ENCODE peak calls at places on chromosome 2, in five cellular contexts. Q, B, C, M and K are unnamed samples.

GRCh38 chr2:233267516-233268245 is 16.2 kb downstream of the ATG16L1 start:
- DNase-seq in Q (peak; percentile 82), B (peak; percentile 63), M (peak; percentile 19), C (peak; percentile 88), K (no peak)

GRCh38 chr2:54726940-54727339 is 3.5 kb downstream of the EML6 start:
- DNase-seq in C (no peak), B (no peak), Q (no peak), M (no peak), K (no peak)

GRCh38 chr2:134206573-134206972 is 47.3 kb upstream of the MGAT5 start:
- DNase-seq in B (no peak), Q (no peak), M (no peak), C (no peak), K (no peak)

GRCh38 chr2:46877619-46878113 is 37.9 kb downstream of the MCFD2 start:
- DNase-seq in C (no peak), M (no peak), B (no peak), Q (no peak), K (no peak)

GRCh38 chr2:219207884-219208740 is 1.5 kb downstream of the ZFAND2B start:
- DNase-seq in M (no peak), B (no peak), Q (no peak), C (no peak), K (no peak)

GRCh38 chr2:16756831-16757644 is 91.4 kb upstream of the CYRIA start:
- DNase-seq in Q (peak; percentile 75), M (peak; percentile 34), B (peak; percentile 37), C (peak; percentile 73), K (peak; percentile 85)

GRCh38 chr2:140797718-140798117 is 1333.1 kb downstream of the LRP1B start:
- DNase-seq in B (no peak), M (no peak), C (no peak), Q (no peak), K (no peak)

GRCh38 chr2:151422917-151423439 is 13.3 kb downstream of the RIF1 start:
- DNase-seq in C (peak; percentile 21), Q (no peak), M (no peak), B (no peak), K (no peak)

GRCh38 chr2:165648826-165649225 is 145.2 kb downstream of the GALNT3 start:
- DNase-seq in B (no peak), Q (no peak), M (no peak), C (no peak), K (no peak)

GRCh38 chr2:88146590-88146989 is 18.7 kb upstream of the FABP1 start:
- DNase-seq in Q (no peak), C (no peak), M (no peak), B (no peak), K (no peak)

GRCh38 chr2:28855193-28855592 is 14.9 kb downstream of the TRMT61B start:
- DNase-seq in B (no peak), M (no peak), C (no peak), Q (no peak), K (no peak)

GRCh38 chr2:72144746-72145657 is 2.7 kb downstream of the CYP26B1 start:
- DNase-seq in B (no peak), M (no peak), C (no peak), Q (peak; percentile 60), K (peak; percentile 71)

GRCh38 chr2:15832310-15832709 is 108.0 kb upstream of the MYCN start:
- DNase-seq in B (no peak), M (no peak), C (no peak), Q (no peak), K (no peak)

GRCh38 chr2:69907216-69907615 is 7.7 kb upstream of the MXD1 start:
- DNase-seq in Q (no peak), B (no peak), M (no peak), C (no peak), K (no peak)